ENCODE peak calls at places on chromosome 3, in five cellular contexts. One of them, this sample, is unnamed.

GRCh38 chr3:157201648-157202278 is 41.8 kb upstream of the CCNL1 start:
- DNase-seq in naive thymus-derived CD4-positive, alpha-beta T cell: no peak
- DNase-seq in right atrium auricular region: no peak
- DNase-seq in A549: peak
- DNase-seq in ovary: no peak
- DNase-seq in this sample: no peak

GRCh38 chr3:170180107-170180951 is 1.2 kb downstream of the PHC3 start:
- DNase-seq in naive thymus-derived CD4-positive, alpha-beta T cell: no peak
- DNase-seq in A549: peak
- DNase-seq in right atrium auricular region: no peak
- DNase-seq in ovary: no peak
- DNase-seq in this sample: no peak

GRCh38 chr3:46517016-46517770 is 19.4 kb downstream of the RTP3 start:
- DNase-seq in right atrium auricular region: no peak
- DNase-seq in naive thymus-derived CD4-positive, alpha-beta T cell: no peak
- DNase-seq in A549: no peak
- DNase-seq in ovary: no peak
- DNase-seq in this sample: no peak

GRCh38 chr3:56826831-56827722 is 25.3 kb upstream of the ARHGEF3 start:
- DNase-seq in A549: no peak
- DNase-seq in ovary: no peak
- DNase-seq in right atrium auricular region: no peak
- DNase-seq in naive thymus-derived CD4-positive, alpha-beta T cell: no peak
- DNase-seq in this sample: no peak

GRCh38 chr3:116966649-116967048 is 257.1 kb downstream of the TUSC7 start:
- DNase-seq in A549: no peak
- DNase-seq in right atrium auricular region: no peak
- DNase-seq in ovary: no peak
- DNase-seq in naive thymus-derived CD4-positive, alpha-beta T cell: no peak
- DNase-seq in this sample: no peak

GRCh38 chr3:28542351-28542750 is 193.7 kb upstream of the AZI2 start:
- DNase-seq in right atrium auricular region: no peak
- DNase-seq in naive thymus-derived CD4-positive, alpha-beta T cell: no peak
- DNase-seq in A549: no peak
- DNase-seq in ovary: no peak
- DNase-seq in this sample: no peak

GRCh38 chr3:111936191-111936841 is 42.5 kb upstream of the ABHD10 start:
- DNase-seq in naive thymus-derived CD4-positive, alpha-beta T cell: no peak
- DNase-seq in A549: peak
- DNase-seq in right atrium auricular region: no peak
- DNase-seq in ovary: no peak
- DNase-seq in this sample: no peak

GRCh38 chr3:141076821-141077571 is 25.8 kb downstream of the SPSB4 start:
- DNase-seq in naive thymus-derived CD4-positive, alpha-beta T cell: no peak
- DNase-seq in right atrium auricular region: peak
- DNase-seq in A549: no peak
- DNase-seq in ovary: peak
- DNase-seq in this sample: no peak

GRCh38 chr3:122936986-122937385 is 90.6 kb downstream of the SEMA5B start:
- DNase-seq in A549: no peak
- DNase-seq in ovary: no peak
- DNase-seq in naive thymus-derived CD4-positive, alpha-beta T cell: no peak
- DNase-seq in right atrium auricular region: no peak
- DNase-seq in this sample: no peak

GRCh38 chr3:186284661-186285060 is 77.4 kb downstream of the DGKG start:
- DNase-seq in naive thymus-derived CD4-positive, alpha-beta T cell: no peak
- DNase-seq in A549: no peak
- DNase-seq in ovary: no peak
- DNase-seq in right atrium auricular region: no peak
- DNase-seq in this sample: no peak

GRCh38 chr3:124768812-124769211 is 38.6 kb downstream of the UMPS start:
- DNase-seq in right atrium auricular region: no peak
- DNase-seq in A549: peak
- DNase-seq in naive thymus-derived CD4-positive, alpha-beta T cell: no peak
- DNase-seq in ovary: no peak
- DNase-seq in this sample: no peak

GRCh38 chr3:158053386-158053785 is 52.8 kb downstream of the SHOX2 start:
- DNase-seq in A549: no peak
- DNase-seq in right atrium auricular region: no peak
- DNase-seq in naive thymus-derived CD4-positive, alpha-beta T cell: no peak
- DNase-seq in ovary: no peak
- DNase-seq in this sample: no peak

GRCh38 chr3:195893516-195893915 is 14.8 kb downstream of the TNK2 start:
- DNase-seq in A549: no peak
- DNase-seq in ovary: no peak
- DNase-seq in naive thymus-derived CD4-positive, alpha-beta T cell: no peak
- DNase-seq in right atrium auricular region: no peak
- DNase-seq in this sample: peak

GRCh38 chr3:117611242-117611641 is 901.7 kb downstream of the TUSC7 start:
- DNase-seq in A549: no peak
- DNase-seq in naive thymus-derived CD4-positive, alpha-beta T cell: no peak
- DNase-seq in ovary: no peak
- DNase-seq in right atrium auricular region: no peak
- DNase-seq in this sample: no peak

GRCh38 chr3:73500321-73500720 is 124.4 kb downstream of the PDZRN3 start:
- DNase-seq in A549: no peak
- DNase-seq in right atrium auricular region: no peak
- DNase-seq in ovary: no peak
- DNase-seq in naive thymus-derived CD4-positive, alpha-beta T cell: no peak
- DNase-seq in this sample: no peak

GRCh38 chr3:55708242-55708641 is 221.1 kb upstream of the WNT5A start:
- DNase-seq in A549: no peak
- DNase-seq in naive thymus-derived CD4-positive, alpha-beta T cell: no peak
- DNase-seq in right atrium auricular region: no peak
- DNase-seq in ovary: no peak
- DNase-seq in this sample: no peak

GRCh38 chr3:10294030-10294591 is 1.4 kb upstream of the GHRL start:
- DNase-seq in right atrium auricular region: no peak
- DNase-seq in naive thymus-derived CD4-positive, alpha-beta T cell: no peak
- DNase-seq in ovary: no peak
- DNase-seq in A549: no peak
- DNase-seq in this sample: no peak

GRCh38 chr3:190307164-190307545 is 15.1 kb downstream of the CLDN1 start:
- DNase-seq in naive thymus-derived CD4-positive, alpha-beta T cell: no peak
- DNase-seq in ovary: no peak
- DNase-seq in A549: no peak
- DNase-seq in right atrium auricular region: no peak
- DNase-seq in this sample: no peak

GRCh38 chr3:56683122-56683817 is at the start of gene TASOR:
- DNase-seq in naive thymus-derived CD4-positive, alpha-beta T cell: peak
- DNase-seq in A549: peak
- DNase-seq in ovary: peak
- DNase-seq in right atrium auricular region: peak
- DNase-seq in this sample: peak

GRCh38 chr3:40397129-40397528 is 10.1 kb downstream of the ENTPD3 start:
- DNase-seq in A549: no peak
- DNase-seq in naive thymus-derived CD4-positive, alpha-beta T cell: no peak
- DNase-seq in ovary: no peak
- DNase-seq in right atrium auricular region: no peak
- DNase-seq in this sample: no peak

GRCh38 chr3:18951333-18951732 is 197.0 kb upstream of the KCNH8 start:
- DNase-seq in naive thymus-derived CD4-positive, alpha-beta T cell: no peak
- DNase-seq in A549: no peak
- DNase-seq in ovary: no peak
- DNase-seq in right atrium auricular region: no peak
- DNase-seq in this sample: no peak

GRCh38 chr3:176328198-176328597 is 869.1 kb downstream of the TBL1XR1 start:
- DNase-seq in ovary: no peak
- DNase-seq in right atrium auricular region: no peak
- DNase-seq in naive thymus-derived CD4-positive, alpha-beta T cell: no peak
- DNase-seq in A549: no peak
- DNase-seq in this sample: no peak

GRCh38 chr3:56702487-56703315 is 19.6 kb upstream of the TASOR start:
- DNase-seq in ovary: no peak
- DNase-seq in right atrium auricular region: no peak
- DNase-seq in A549: peak
- DNase-seq in naive thymus-derived CD4-positive, alpha-beta T cell: no peak
- DNase-seq in this sample: peak

GRCh38 chr3:99128740-99129505 is 227.4 kb upstream of the DCBLD2 start:
- DNase-seq in naive thymus-derived CD4-positive, alpha-beta T cell: no peak
- DNase-seq in right atrium auricular region: no peak
- DNase-seq in ovary: no peak
- DNase-seq in A549: no peak
- DNase-seq in this sample: no peak

GRCh38 chr3:150239764-150240163 is 168.3 kb upstream of the TSC22D2 start:
- DNase-seq in naive thymus-derived CD4-positive, alpha-beta T cell: no peak
- DNase-seq in A549: no peak
- DNase-seq in ovary: no peak
- DNase-seq in right atrium auricular region: no peak
- DNase-seq in this sample: no peak

GRCh38 chr3:196012481-196012880 is 69.4 kb downstream of the TFRC start:
- DNase-seq in ovary: no peak
- DNase-seq in right atrium auricular region: no peak
- DNase-seq in A549: no peak
- DNase-seq in naive thymus-derived CD4-positive, alpha-beta T cell: no peak
- DNase-seq in this sample: no peak

GRCh38 chr3:134093906-134094305 is 64.2 kb upstream of the SLCO2A1 start:
- DNase-seq in A549: no peak
- DNase-seq in right atrium auricular region: no peak
- DNase-seq in naive thymus-derived CD4-positive, alpha-beta T cell: no peak
- DNase-seq in ovary: no peak
- DNase-seq in this sample: no peak

GRCh38 chr3:129490273-129490675 is 38.2 kb upstream of the RHO start:
- DNase-seq in naive thymus-derived CD4-positive, alpha-beta T cell: peak
- DNase-seq in ovary: peak
- DNase-seq in right atrium auricular region: peak
- DNase-seq in A549: peak
- DNase-seq in this sample: peak

GRCh38 chr3:43426388-43426787 is 140.0 kb downstream of the SNRK start:
- DNase-seq in right atrium auricular region: no peak
- DNase-seq in naive thymus-derived CD4-positive, alpha-beta T cell: no peak
- DNase-seq in ovary: no peak
- DNase-seq in A549: no peak
- DNase-seq in this sample: peak

GRCh38 chr3:132404276-132404675 is 13.0 kb upstream of the DNAJC13 start:
- DNase-seq in right atrium auricular region: no peak
- DNase-seq in A549: no peak
- DNase-seq in ovary: no peak
- DNase-seq in naive thymus-derived CD4-positive, alpha-beta T cell: no peak
- DNase-seq in this sample: no peak

GRCh38 chr3:109023656-109024254 is 70.1 kb upstream of the GUCA1C start:
- DNase-seq in naive thymus-derived CD4-positive, alpha-beta T cell: no peak
- DNase-seq in right atrium auricular region: no peak
- DNase-seq in ovary: peak
- DNase-seq in A549: peak
- DNase-seq in this sample: no peak

GRCh38 chr3:189537135-189537534 is 94.1 kb upstream of the TP63 start:
- DNase-seq in ovary: no peak
- DNase-seq in naive thymus-derived CD4-positive, alpha-beta T cell: no peak
- DNase-seq in right atrium auricular region: no peak
- DNase-seq in A549: no peak
- DNase-seq in this sample: no peak

GRCh38 chr3:36132214-36132613 is 248.1 kb upstream of the STAC start:
- DNase-seq in ovary: no peak
- DNase-seq in naive thymus-derived CD4-positive, alpha-beta T cell: no peak
- DNase-seq in A549: no peak
- DNase-seq in right atrium auricular region: no peak
- DNase-seq in this sample: no peak

GRCh38 chr3:126907557-126907956 is 75.4 kb upstream of the PLXNA1 start:
- DNase-seq in right atrium auricular region: no peak
- DNase-seq in A549: no peak
- DNase-seq in naive thymus-derived CD4-positive, alpha-beta T cell: no peak
- DNase-seq in ovary: no peak
- DNase-seq in this sample: no peak
- H3K27ac ChIP-seq in right atrium auricular region: no peak
- H3K27ac ChIP-seq in A549: no peak
- H3K27ac ChIP-seq in naive thymus-derived CD4-positive, alpha-beta T cell: no peak
- H3K27ac ChIP-seq in ovary: no peak
- H3K27ac ChIP-seq in this sample: no peak

GRCh38 chr3:194130211-194130610 is 5.7 kb upstream of the HES1 start:
- DNase-seq in right atrium auricular region: no peak
- DNase-seq in ovary: no peak
- DNase-seq in naive thymus-derived CD4-positive, alpha-beta T cell: no peak
- DNase-seq in A549: no peak
- DNase-seq in this sample: no peak

GRCh38 chr3:194126790-194127189 is 9.2 kb upstream of the HES1 start:
- DNase-seq in naive thymus-derived CD4-positive, alpha-beta T cell: no peak
- DNase-seq in right atrium auricular region: no peak
- DNase-seq in A549: no peak
- DNase-seq in ovary: no peak
- DNase-seq in this sample: no peak

GRCh38 chr3:194130807-194131589 is 5.0 kb upstream of the HES1 start:
- DNase-seq in ovary: peak
- DNase-seq in naive thymus-derived CD4-positive, alpha-beta T cell: no peak
- DNase-seq in right atrium auricular region: no peak
- DNase-seq in A549: no peak
- DNase-seq in this sample: no peak

GRCh38 chr3:194128202-194128907 is 7.6 kb upstream of the HES1 start:
- DNase-seq in A549: no peak
- DNase-seq in naive thymus-derived CD4-positive, alpha-beta T cell: no peak
- DNase-seq in ovary: no peak
- DNase-seq in right atrium auricular region: no peak
- DNase-seq in this sample: no peak

GRCh38 chr3:194129581-194130133 is 6.3 kb upstream of the HES1 start:
- DNase-seq in A549: no peak
- DNase-seq in naive thymus-derived CD4-positive, alpha-beta T cell: no peak
- DNase-seq in ovary: peak
- DNase-seq in right atrium auricular region: no peak
- DNase-seq in this sample: no peak
- H3K27ac ChIP-seq in A549: no peak
- H3K27ac ChIP-seq in naive thymus-derived CD4-positive, alpha-beta T cell: no peak
- H3K27ac ChIP-seq in ovary: no peak
- H3K27ac ChIP-seq in right atrium auricular region: no peak
- H3K27ac ChIP-seq in this sample: no peak

GRCh38 chr3:155019576-155019975 is 60.5 kb upstream of the MME start:
- DNase-seq in ovary: no peak
- DNase-seq in A549: no peak
- DNase-seq in right atrium auricular region: no peak
- DNase-seq in naive thymus-derived CD4-positive, alpha-beta T cell: no peak
- DNase-seq in this sample: no peak
- H3K27ac ChIP-seq in ovary: no peak
- H3K27ac ChIP-seq in A549: no peak
- H3K27ac ChIP-seq in right atrium auricular region: no peak
- H3K27ac ChIP-seq in naive thymus-derived CD4-positive, alpha-beta T cell: no peak
- H3K27ac ChIP-seq in this sample: no peak

DNA sequence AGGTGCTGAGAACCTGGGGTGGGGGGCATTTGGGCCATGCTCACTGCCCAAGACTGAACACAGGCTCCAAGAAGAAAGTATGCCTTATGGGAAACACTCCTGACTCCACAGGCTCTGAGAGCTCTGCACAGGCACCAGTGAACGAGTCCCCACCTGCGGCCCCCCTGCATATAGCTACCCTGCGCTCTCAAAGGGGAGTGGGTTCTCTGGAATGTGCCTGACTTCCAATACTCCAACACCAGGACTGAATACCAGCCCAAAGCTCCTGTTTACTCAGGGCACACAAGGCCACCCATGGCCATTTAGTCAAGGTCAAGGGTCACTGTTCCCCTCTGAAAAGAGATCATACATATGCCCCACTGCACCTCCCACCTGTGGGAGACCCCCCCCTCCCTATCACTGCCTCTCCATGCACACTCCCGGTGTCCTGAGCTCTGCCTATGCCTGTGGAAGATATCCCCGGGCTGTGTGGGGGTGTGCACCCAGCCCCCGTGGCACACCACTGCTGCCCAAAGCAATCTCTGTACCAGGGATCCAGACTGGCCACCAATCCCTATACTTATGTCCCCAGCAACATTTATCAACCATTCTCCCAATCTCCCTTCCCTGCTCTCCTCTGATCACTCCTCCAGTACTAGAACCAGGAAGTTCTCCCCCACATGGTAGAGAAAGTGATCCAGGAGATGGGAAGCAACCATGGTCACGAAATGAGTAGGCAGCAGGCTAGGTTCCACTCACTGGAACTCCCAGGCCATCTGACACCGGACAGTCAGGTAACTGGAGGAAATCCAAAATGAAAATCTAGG is 1.5 kb upstream of the PLXNB1 start:
- DNase-seq in naive thymus-derived CD4-positive, alpha-beta T cell: no peak
- DNase-seq in ovary: no peak
- DNase-seq in A549: no peak
- DNase-seq in right atrium auricular region: no peak
- DNase-seq in this sample: no peak
- H3K27ac ChIP-seq in naive thymus-derived CD4-positive, alpha-beta T cell: no peak
- H3K27ac ChIP-seq in ovary: peak
- H3K27ac ChIP-seq in A549: no peak
- H3K27ac ChIP-seq in right atrium auricular region: peak
- H3K27ac ChIP-seq in this sample: no peak